ENCODE peak calls at places on chromosome 19, in eight cellular contexts. N is fibroblast of lung, F is hepatocyte, B is lower lobe of right lung, M is HCT116, E is tibial artery, Z is stomach, H is psoas muscle. Q is an unnamed sample. For H3K27me3, the result is how much of the 10 kb centered on the place peaks cover.

GRCh38 chr19:46270521-46271256 is 26.2 kb upstream of the HIF3A start:
- DNase-seq in H (no peak), F (no peak), B (no peak), M (no peak), Z (no peak), N (no peak), E (no peak), Q (no peak)

GRCh38 chr19:13162749-13163608 is 12.8 kb downstream of the IER2 start:
- DNase-seq in E (peak), Z (peak), H (peak), M (peak), B (peak), F (peak), N (peak), Q (no peak)

GRCh38 chr19:39412867-39413268 is 399 bp downstream of the PLEKHG2 start:
- DNase-seq in M (no peak), H (no peak), B (no peak), E (no peak), F (no peak), Z (no peak), N (no peak), Q (no peak)

GRCh38 chr19:45211751-45212381 is 33.3 kb downstream of the BLOC1S3 start:
- DNase-seq in E (no peak), F (no peak), B (peak), M (no peak), Z (peak), H (peak), N (no peak), Q (no peak)

GRCh38 chr19:40594251-40594650 is 6.9 kb upstream of the LTBP4 start:
- DNase-seq in Z (no peak), F (no peak), M (no peak), E (no peak), H (no peak), N (no peak), B (no peak), Q (no peak)

GRCh38 chr19:14002571-14003278 is 3.4 kb downstream of the RFX1 start:
- DNase-seq in N (no peak), H (no peak), M (no peak), B (peak), Z (no peak), E (no peak), F (no peak), Q (no peak)

GRCh38 chr19:12983561-12984142 is 11.6 kb upstream of the NFIX start:
- DNase-seq in B (peak), F (peak), M (peak), Z (peak), E (peak), H (peak), N (peak), Q (no peak)

GRCh38 chr19:872266-872951 is 12.9 kb downstream of the CFD start:
- DNase-seq in E (no peak), F (peak), H (peak), Z (peak), B (peak), N (peak), M (peak), Q (peak)

GRCh38 chr19:2613507-2614295 is 88.8 kb downstream of the GNG7 start:
- DNase-seq in H (peak), E (peak), B (peak), N (peak), F (peak), M (no peak), Z (peak), Q (no peak)

GRCh38 chr19:49224856-49225255 is 67.3 kb downstream of the TRPM4 start:
- DNase-seq in F (peak), M (peak), Z (peak), B (no peak), H (no peak), N (peak), E (no peak), Q (peak)

GRCh38 chr19:29587518-29587986 is 18.5 kb upstream of the POP4 start:
- DNase-seq in F (no peak), N (no peak), Z (no peak), B (no peak), M (no peak), E (no peak), H (no peak), Q (peak)

GRCh38 chr19:2089727-2090053 is 6.4 kb downstream of the MOB3A start:
- DNase-seq in B (no peak), F (no peak), N (no peak), E (no peak), Z (no peak), H (no peak), M (no peak), Q (no peak)

GRCh38 chr19:12821761-12822160 is 12.6 kb downstream of the RTBDN start:
- DNase-seq in F (no peak), E (no peak), B (no peak), Z (no peak), M (no peak), H (no peak), N (no peak), Q (no peak)

GRCh38 chr19:29860492-29860891 is 48.7 kb downstream of the CCNE1 start:
- DNase-seq in N (no peak), F (no peak), E (no peak), M (peak), B (no peak), H (peak), Z (no peak), Q (no peak)

GRCh38 chr19:15187026-15188007 is 13.5 kb downstream of the NOTCH3 start:
- DNase-seq in E (no peak), B (no peak), H (no peak), N (no peak), Z (no peak), F (no peak), M (no peak), Q (no peak)

GRCh38 chr19:2097330-2098327 is 914 bp downstream of the IZUMO4 start:
- DNase-seq in F (no peak), N (no peak), Z (no peak), H (no peak), B (no peak), E (no peak), M (no peak), Q (no peak)

GRCh38 chr19:37654525-37654832 is 786 bp downstream of the ZFP30 start:
- DNase-seq in F (no peak), Z (no peak), H (no peak), M (no peak), B (no peak), N (peak), E (no peak), Q (peak)

GRCh38 chr19:30236006-30236405 is 136.2 kb upstream of the ZNF536 start:
- DNase-seq in F (no peak), E (no peak), M (no peak), B (no peak), N (no peak), H (no peak), Z (no peak), Q (no peak)

GRCh38 chr19:20968092-20968491 is 45.0 kb downstream of the ZNF85 start:
- DNase-seq in H (no peak), N (no peak), M (no peak), Z (no peak), E (no peak), B (no peak), F (no peak), Q (no peak)

GRCh38 chr19:32405431-32406160 is at the start of gene DPY19L3:
- DNase-seq in N (peak), M (peak), F (peak), Z (peak), B (peak), E (peak), H (peak), Q (peak)

GRCh38 chr19:4524808-4525562 is 6.7 kb upstream of the PLIN4 start:
- DNase-seq in B (no peak), N (peak), E (no peak), F (peak), H (peak), M (peak), Z (peak), Q (no peak)

GRCh38 chr19:283395-283794 is 7.8 kb downstream of the PLPP2 start:
- DNase-seq in H (peak), B (no peak), Z (no peak), E (peak), F (no peak), N (no peak), M (no peak), Q (no peak)

GRCh38 chr19:39759457-39760184 is 19.0 kb upstream of the LEUTX start:
- DNase-seq in B (no peak), F (no peak), N (no peak), Z (no peak), M (no peak), E (no peak), H (no peak), Q (peak)

GRCh38 chr19:33747273-33747672 is 49.4 kb upstream of the KCTD15 start:
- DNase-seq in Z (no peak), H (no peak), N (no peak), F (no peak), M (no peak), E (no peak), B (no peak), Q (no peak)

GRCh38 chr19:39140195-39140516 is 14.6 kb downstream of the PAK4 start:
- DNase-seq in E (no peak), F (no peak), B (no peak), N (no peak), Z (no peak), H (no peak), M (no peak), Q (no peak)

GRCh38 chr19:15251010-15251748 is 18.9 kb upstream of the EPHX3 start:
- DNase-seq in E (peak), B (no peak), F (no peak), Z (no peak), N (peak), M (no peak), H (peak), Q (no peak)

GRCh38 chr19:2055871-2056809 is 5.1 kb upstream of the MKNK2 start:
- DNase-seq in N (peak), M (peak), B (no peak), H (peak), F (peak), E (peak), Z (no peak), Q (no peak)

GRCh38 chr19:56765107-56765506 is 75.4 kb downstream of the PEG3 start:
- DNase-seq in F (no peak), B (peak), N (peak), M (no peak), E (peak), H (peak), Z (peak), Q (no peak)

GRCh38 chr19:47253467-47253881 is 2.9 kb upstream of the CCDC9 start:
- DNase-seq in B (no peak), E (no peak), N (peak), M (no peak), Z (no peak), F (peak), H (no peak), Q (peak)

GRCh38 chr19:994516-994915 is 5.7 kb upstream of the GRIN3B start:
- DNase-seq in E (no peak), F (no peak), H (no peak), M (no peak), N (no peak), Z (no peak), B (no peak), Q (no peak)

GRCh38 chr19:32041681-32042292 is 303.6 kb upstream of the ZNF507 start:
- DNase-seq in F (peak), H (no peak), M (no peak), Z (no peak), E (no peak), N (peak), B (no peak), Q (peak)

GRCh38 chr19:38661996-38662395 is 14.5 kb downstream of the ACTN4 start:
- DNase-seq in B (no peak), M (no peak), H (no peak), F (peak), N (no peak), E (no peak), Z (peak), Q (peak)

GRCh38 chr19:3095375-3096191 is 1.4 kb downstream of the GNA11 start:
- DNase-seq in H (peak), B (no peak), M (no peak), Z (no peak), F (peak), E (no peak), N (no peak), Q (no peak)

GRCh38 chr19:40623403-40624239 is 22.5 kb downstream of the LTBP4 start:
- DNase-seq in N (peak), Z (no peak), E (no peak), M (peak), F (peak), H (no peak), B (peak), Q (no peak)

GRCh38 chr19:5035817-5036732 is 67.2 kb downstream of the KDM4B start:
- DNase-seq in E (no peak), M (no peak), F (no peak), H (no peak), Z (no peak), N (no peak), B (no peak), Q (no peak)

GRCh38 chr19:50313812-50314536 is 15.2 kb downstream of the KCNC3 start:
- DNase-seq in E (no peak), M (no peak), F (peak), N (no peak), Z (no peak), B (no peak), H (no peak), Q (no peak)
- H3K27me3 ChIP-seq in E (under half), M (under half), F (half or more), N (under half), Z (half or more), B (under half), H (under half), Q (under half)

GRCh38 chr19:18203408-18203862 is 407 bp downstream of the RAB3A start:
- DNase-seq in H (peak), E (no peak), M (no peak), B (peak), N (no peak), Z (no peak), F (peak), Q (no peak)

GRCh38 chr19:18204394-18205179 is 745 bp upstream of the RAB3A start:
- DNase-seq in M (no peak), B (no peak), F (peak), Z (peak), E (no peak), N (no peak), H (peak), Q (no peak)

GRCh38 chr19:18203863-18204393 is at the start of gene RAB3A:
- DNase-seq in Z (peak), N (peak), H (peak), E (peak), B (peak), F (peak), M (peak), Q (peak)

GRCh38 chr19:18205180-18205915 is 1.5 kb upstream of the RAB3A start:
- DNase-seq in F (peak), N (peak), H (peak), B (peak), E (peak), M (no peak), Z (peak), Q (no peak)

GRCh38 chr19:18202759-18203407 is 959 bp downstream of the RAB3A start:
- DNase-seq in F (peak), E (no peak), Z (no peak), N (no peak), H (peak), M (no peak), B (no peak), Q (no peak)
- TF ChIP-seq CTCF in F (peak), E (peak), Z (no peak), N (peak), H (peak), M (peak), B (no peak), Q (peak)

GRCh38 chr19:6531163-6531955 is 533 bp downstream of the TNFSF9 start:
- DNase-seq in M (no peak), F (no peak), E (no peak), H (no peak), N (no peak), Z (no peak), B (no peak), Q (no peak)

GRCh38 chr19:6529351-6529750 is 1.5 kb upstream of the TNFSF9 start:
- DNase-seq in E (no peak), Z (no peak), B (no peak), N (no peak), F (no peak), M (no peak), H (no peak), Q (no peak)

GRCh38 chr19:6530385-6531162 is at the start of gene TNFSF9:
- DNase-seq in B (peak), M (peak), Z (peak), N (peak), E (peak), H (peak), F (peak), Q (peak)

GRCh38 chr19:6528544-6529121 is 2.2 kb upstream of the TNFSF9 start:
- DNase-seq in F (no peak), E (peak), M (no peak), H (peak), N (no peak), Z (no peak), B (peak), Q (no peak)

DNA sequence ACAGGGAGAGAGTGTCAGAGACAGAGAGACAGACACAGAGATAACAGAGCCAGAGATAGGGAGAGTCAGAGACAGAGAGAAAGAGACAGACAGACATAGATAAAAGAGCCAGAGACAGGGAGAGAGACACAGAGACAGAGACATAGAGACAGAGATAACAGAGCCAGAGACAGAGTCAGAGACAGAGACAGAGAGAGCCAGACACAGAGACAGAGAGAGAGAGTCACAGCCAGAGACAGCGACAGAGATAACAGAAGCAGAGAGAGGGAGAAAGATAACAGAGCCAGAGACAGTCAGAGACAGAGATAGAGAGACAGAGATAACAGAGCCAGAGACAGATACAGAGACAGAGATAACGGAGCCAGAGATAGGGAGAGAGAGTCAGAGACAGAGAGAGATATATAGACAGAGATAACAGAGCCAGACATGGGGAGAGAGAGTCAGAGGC is 865 bp upstream of the TNFSF9 start:
- DNase-seq in Z (no peak), M (no peak), N (no peak), E (no peak), B (no peak), H (no peak), F (no peak), Q (no peak)
- H3K27ac ChIP-seq in Z (no peak), M (peak), N (peak), E (peak), B (peak), H (peak), F (peak), Q (peak)

DNA sequence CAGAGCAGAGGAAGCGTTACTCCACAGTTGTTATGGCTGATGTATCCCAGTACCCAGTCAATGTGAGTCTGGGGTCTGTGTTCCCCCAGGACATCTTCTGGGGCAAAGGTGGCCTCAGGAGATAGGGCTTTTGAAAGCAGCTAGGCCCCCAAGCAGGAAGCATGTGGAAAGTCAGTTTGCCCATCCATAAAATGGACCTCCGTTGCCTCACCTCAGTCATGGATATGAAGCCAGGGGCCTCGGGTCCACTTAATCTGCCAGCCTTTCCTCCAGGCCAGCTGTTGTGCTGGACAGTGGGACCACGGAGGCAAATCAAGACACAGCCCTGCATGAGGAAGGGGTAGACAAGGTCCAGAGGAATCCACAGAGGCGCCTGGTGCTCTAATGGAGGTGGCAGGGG is 3.3 kb downstream of the EPS8L1 start:
- DNase-seq in E (no peak), F (peak), H (no peak), M (no peak), Z (no peak), B (no peak), N (no peak), Q (no peak)
- H3K27me3 ChIP-seq in E (under half), F (under half), H (under half), M (under half), Z (half or more), B (under half), N (under half), Q (under half)

GRCh38 chr19:42178791-42179500 is 38.5 kb downstream of the DEDD2 start:
- DNase-seq in N (no peak), E (no peak), F (no peak), B (no peak), Z (no peak), M (no peak), H (no peak), Q (no peak)
- TF ChIP-seq CTCF in N (peak), E (no peak), F (no peak), B (peak), Z (no peak), M (peak), H (no peak), Q (peak)

GRCh38 chr19:16853066-16853465 is 23.9 kb downstream of the SIN3B start:
- DNase-seq in E (no peak), Z (no peak), N (no peak), B (no peak), F (no peak), H (no peak), M (no peak), Q (no peak)

GRCh38 chr19:16860118-16860517 is 28.7 kb upstream of the F2RL3 start:
- DNase-seq in N (no peak), M (no peak), Z (no peak), H (no peak), E (no peak), B (no peak), F (no peak), Q (no peak)

GRCh38 chr19:16859626-16860025 is 29.2 kb upstream of the F2RL3 start:
- DNase-seq in H (no peak), B (no peak), M (no peak), N (no peak), F (no peak), Z (no peak), E (no peak), Q (no peak)

GRCh38 chr19:16860996-16861395 is 27.8 kb upstream of the F2RL3 start:
- DNase-seq in B (no peak), H (no peak), N (no peak), F (no peak), M (no peak), Z (no peak), E (no peak), Q (no peak)

GRCh38 chr19:16856091-16856490 is 26.9 kb downstream of the SIN3B start:
- DNase-seq in Z (no peak), M (no peak), E (no peak), H (no peak), N (no peak), B (no peak), F (no peak), Q (no peak)
- H3K27ac ChIP-seq in Z (no peak), M (no peak), E (no peak), H (no peak), N (no peak), B (no peak), F (no peak), Q (no peak)